ENCODE peak calls at places on chromosome 22, in five cellular contexts. Z is neural progenitor cell, G is endothelial cell of umbilical vein, A is MM.1S, I is fibroblast of lung. C is an unnamed sample. For H3K27me3, the result is how much of the 10 kb centered on the place peaks cover.

GRCh38 chr22:27546157-27546556 is 255.4 kb downstream of the MN1 start:
- DNase-seq in Z (no peak), G (no peak), A (no peak), I (no peak), C (no peak)

GRCh38 chr22:21032037-21032842 is at the start of gene SLC7A4:
- DNase-seq in Z (peak), G (no peak), A (no peak), I (no peak), C (no peak)

GRCh38 chr22:32020117-32020516 is 22.9 kb upstream of the SLC5A1 start:
- DNase-seq in Z (no peak), G (peak), A (peak), I (peak), C (no peak)

GRCh38 chr22:42743501-42743991 is 22.9 kb upstream of the A4GALT start:
- DNase-seq in Z (peak), G (peak), A (no peak), I (no peak), C (peak)

GRCh38 chr22:28710889-28711285 is 30.7 kb downstream of the CHEK2 start:
- DNase-seq in Z (no peak), G (peak), A (no peak), I (peak), C (peak)

GRCh38 chr22:20066617-20067383 is 13.2 kb upstream of the DGCR8 start:
- DNase-seq in Z (no peak), G (no peak), A (no peak), I (no peak), C (no peak)

GRCh38 chr22:32348031-32348611 is 9.5 kb upstream of the RFPL3 start:
- DNase-seq in Z (no peak), G (no peak), A (no peak), I (no peak), C (no peak)

GRCh38 chr22:21582801-21583740 is 15.6 kb downstream of the UBE2L3 start:
- DNase-seq in Z (no peak), G (no peak), A (no peak), I (no peak), C (no peak)

GRCh38 chr22:32859743-32860142 is 58.2 kb downstream of the TIMP3 start:
- DNase-seq in Z (no peak), G (no peak), A (no peak), I (no peak), C (no peak)

GRCh38 chr22:32723632-32724031 is 77.9 kb upstream of the TIMP3 start:
- DNase-seq in Z (no peak), G (no peak), A (peak), I (peak), C (no peak)

GRCh38 chr22:43159484-43160178 is 8.3 kb downstream of the TSPO start:
- DNase-seq in Z (peak), G (no peak), A (no peak), I (no peak), C (peak)

GRCh38 chr22:39457546-39458442 is 982 bp downstream of the MGAT3 start:
- DNase-seq in Z (peak), G (no peak), A (no peak), I (no peak), C (no peak)

GRCh38 chr22:39459681-39460080 is 2.9 kb downstream of the MGAT3 start:
- DNase-seq in Z (no peak), G (no peak), A (no peak), I (no peak), C (no peak)

GRCh38 chr22:39457047-39457545 is 284 bp downstream of the MGAT3 start:
- DNase-seq in Z (peak), G (no peak), A (no peak), I (no peak), C (no peak)

GRCh38 chr22:39456262-39457046 is at the start of gene MGAT3:
- DNase-seq in Z (no peak), G (no peak), A (no peak), I (no peak), C (no peak)

GRCh38 chr22:39458443-39459083 is 1.8 kb downstream of the MGAT3 start:
- DNase-seq in Z (no peak), G (no peak), A (no peak), I (no peak), C (no peak)
- TF ChIP-seq EZH2 in Z (no peak), G (no peak), A (no peak), I (no peak), C (no peak)

GRCh38 chr22:44335903-44336803 is 23.4 kb upstream of the SHISAL1 start:
- DNase-seq in Z (peak), G (no peak), A (no peak), I (no peak), C (no peak)
- H3K27me3 ChIP-seq in Z (under half), G (under half), A (half or more), I (under half), C (under half)

GRCh38 chr22:25210831-25211230 is 8.6 kb upstream of the CRYBB2 start:
- DNase-seq in Z (no peak), G (no peak), A (no peak), I (no peak), C (no peak)
- TF ChIP-seq EZH2 in Z (no peak), G (no peak), A (no peak), I (no peak), C (no peak)

GRCh38 chr22:49457946-49458707 is 369.5 kb downstream of the BRD1 start:
- DNase-seq in Z (no peak), G (no peak), A (no peak), I (no peak), C (no peak)

GRCh38 chr22:49457146-49457545 is 370.5 kb downstream of the BRD1 start:
- DNase-seq in Z (no peak), G (no peak), A (no peak), I (no peak), C (no peak)

GRCh38 chr22:49453816-49454215 is 373.9 kb downstream of the BRD1 start:
- DNase-seq in Z (no peak), G (no peak), A (no peak), I (no peak), C (no peak)

GRCh38 chr22:49452362-49452946 is 375.2 kb downstream of the BRD1 start:
- DNase-seq in Z (no peak), G (no peak), A (no peak), I (no peak), C (no peak)

GRCh38 chr22:49454726-49455125 is 372.9 kb downstream of the BRD1 start:
- DNase-seq in Z (no peak), G (no peak), A (no peak), I (no peak), C (no peak)
- H3K27me3 ChIP-seq in Z (under half), G (under half), A (under half), I (under half), C (under half)

GRCh38 chr22:46379301-46379930 is 43.9 kb downstream of the TRMU start:
- DNase-seq in Z (no peak), G (no peak), A (no peak), I (no peak), C (no peak)

GRCh38 chr22:46381142-46381541 is 45.6 kb downstream of the TRMU start:
- DNase-seq in Z (no peak), G (no peak), A (no peak), I (peak), C (no peak)

GRCh38 chr22:46378499-46379300 is 43.2 kb downstream of the TRMU start:
- DNase-seq in Z (no peak), G (no peak), A (no peak), I (no peak), C (no peak)

GRCh38 chr22:46380581-46380980 is 45.1 kb downstream of the TRMU start:
- DNase-seq in Z (no peak), G (no peak), A (no peak), I (no peak), C (no peak)

DNA sequence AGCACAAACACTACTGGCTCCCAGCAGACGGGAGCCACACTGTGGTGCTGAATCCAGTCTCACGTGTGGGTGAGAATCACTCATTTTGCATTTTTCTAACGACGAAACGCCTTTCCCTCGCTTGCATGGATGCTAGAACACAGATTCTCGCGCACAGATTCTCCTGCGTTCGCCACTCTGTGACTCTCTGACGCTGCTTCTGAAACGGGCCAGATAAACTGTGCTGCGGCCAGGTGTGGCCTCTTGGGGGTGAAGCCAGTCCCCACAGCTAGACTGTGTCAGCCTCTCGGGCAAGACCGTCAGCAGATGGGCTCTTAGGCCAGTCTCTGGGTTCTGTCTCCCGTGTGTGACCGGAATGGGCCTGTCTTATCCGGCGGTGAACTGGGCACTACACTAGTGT is 44.6 kb downstream of the TRMU start:
- DNase-seq in Z (no peak), G (no peak), A (no peak), I (no peak), C (no peak)
- TF ChIP-seq EZH2 in Z (no peak), G (no peak), A (no peak), I (no peak), C (no peak)

GRCh38 chr22:24751518-24751917 is 23.0 kb downstream of the PIWIL3 start:
- DNase-seq in Z (no peak), G (no peak), A (no peak), I (no peak), C (no peak)
- H3K27me3 ChIP-seq in Z (under half), G (under half), A (under half), I (under half), C (under half)

GRCh38 chr22:46072030-46072881 is 78.1 kb upstream of the PPARA start:
- DNase-seq in Z (peak), G (peak), A (peak), I (peak), C (peak)
- TF ChIP-seq EZH2 in Z (peak), G (no peak), A (no peak), I (no peak), C (no peak)

GRCh38 chr22:23695141-23695540 is 4.3 kb downstream of the RGL4 start:
- DNase-seq in Z (no peak), G (no peak), A (no peak), I (no peak), C (no peak)

GRCh38 chr22:23697031-23697970 is 6.5 kb downstream of the RGL4 start:
- DNase-seq in Z (no peak), G (no peak), A (no peak), I (no peak), C (no peak)

GRCh38 chr22:23693979-23694680 is 3.3 kb downstream of the RGL4 start:
- DNase-seq in Z (no peak), G (no peak), A (no peak), I (no peak), C (no peak)

GRCh38 chr22:23696326-23696851 is 5.6 kb downstream of the RGL4 start:
- DNase-seq in Z (no peak), G (no peak), A (no peak), I (peak), C (no peak)

DNA sequence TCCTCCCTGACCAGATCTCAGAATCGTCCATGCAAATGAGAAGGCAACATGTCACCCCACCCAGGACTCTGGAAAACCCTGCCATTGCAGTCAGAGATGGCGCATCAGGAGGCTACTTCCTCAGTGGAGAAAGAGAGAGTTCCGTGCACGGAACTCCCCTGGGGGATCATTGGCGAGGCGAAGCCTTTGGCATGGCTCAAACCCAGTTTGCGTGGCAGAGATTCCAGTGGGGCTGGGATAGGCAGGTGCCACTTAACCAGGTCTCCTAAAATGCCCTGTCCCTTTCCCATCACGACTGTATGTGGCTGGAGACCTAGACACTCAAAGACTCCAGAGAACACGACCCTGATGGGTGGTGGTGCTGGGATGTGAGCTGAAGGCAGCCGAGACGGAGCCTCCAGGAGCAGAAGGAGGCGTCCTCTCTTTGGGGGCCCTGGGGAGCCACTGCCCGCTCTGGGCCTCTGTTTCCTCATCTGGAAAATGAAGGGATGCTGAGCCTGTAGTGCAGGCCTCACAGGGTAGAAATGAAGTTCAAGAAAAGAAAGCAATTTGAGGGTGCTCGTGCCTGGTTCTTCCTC is 5.0 kb downstream of the RGL4 start:
- DNase-seq in Z (no peak), G (no peak), A (no peak), I (no peak), C (no peak)
- H3K27me3 ChIP-seq in Z (under half), G (under half), A (under half), I (under half), C (under half)

DNA sequence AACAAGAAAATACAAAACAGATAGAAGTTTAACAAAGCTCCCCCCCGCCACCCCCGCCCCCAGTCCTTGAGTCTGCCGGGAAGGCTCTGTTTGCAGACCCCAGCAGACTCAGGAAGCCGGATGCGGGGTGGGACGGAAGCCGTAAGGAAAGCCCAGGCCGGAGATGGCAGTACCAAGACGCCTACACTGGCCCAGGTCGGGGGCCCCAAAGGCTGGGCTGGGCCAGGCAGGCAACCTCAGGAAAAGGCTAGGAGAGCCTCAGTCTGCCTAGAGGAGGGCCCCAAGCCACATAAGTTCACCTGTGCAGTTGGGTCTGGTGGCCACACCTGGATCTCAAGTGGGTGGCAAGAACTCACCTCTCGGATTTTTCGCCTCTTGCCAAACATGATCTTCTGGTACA is 4.0 kb upstream of the GAL3ST1 start:
- DNase-seq in Z (no peak), G (no peak), A (no peak), I (no peak), C (no peak)
- TF ChIP-seq EZH2 in Z (no peak), G (no peak), A (no peak), I (no peak), C (no peak)

GRCh38 chr22:38420734-38421133 is 34.3 kb downstream of the KCNJ4 start:
- DNase-seq in Z (no peak), G (no peak), A (no peak), I (no peak), C (no peak)
- H3K27me3 ChIP-seq in Z (under half), G (under half), A (under half), I (under half), C (under half)